ENCODE peak calls at places on chromosomes 1 and 21, in eight cellular contexts. A is AG09319, H is choroid plexus epithelial cell, P is HFF-Myc, N is heart left ventricle, L is OCI-LY7, W is ovary, Y is cardiac muscle cell. C is an unnamed sample.

GRCh38 chr1:47280142-47280541 is 33.8 kb downstream of the STIL start:
- DNase-seq in A (no peak), H (peak), P (no peak), N (no peak), L (no peak), W (no peak), Y (no peak), C (peak)

GRCh38 chr21:38475519-38475918 is 22.8 kb downstream of the ERG start:
- DNase-seq in A (no peak), H (no peak), P (no peak), N (no peak), L (no peak), W (no peak), Y (no peak), C (no peak)

GRCh38 chr1:117820694-117821381 is 108.6 kb downstream of the GDAP2 start:
- DNase-seq in A (no peak), H (no peak), P (peak), N (no peak), L (no peak), W (no peak), Y (no peak), C (no peak)

GRCh38 chr1:97423397-97423796 is 497.4 kb downstream of the DPYD start:
- DNase-seq in A (no peak), H (no peak), P (no peak), N (no peak), L (no peak), W (no peak), Y (no peak), C (no peak)

GRCh38 chr21:29166333-29166732 is 35.9 kb downstream of the MAP3K7CL start:
- DNase-seq in A (no peak), H (no peak), P (no peak), N (no peak), L (no peak), W (no peak), Y (no peak), C (no peak)

GRCh38 chr21:38733973-38734546 is 71.7 kb upstream of the ETS2 start:
- DNase-seq in A (peak), H (peak), P (peak), N (peak), L (peak), W (peak), Y (peak), C (peak)

GRCh38 chr1:33327587-33328325 is 6.9 kb upstream of the A3GALT2 start:
- DNase-seq in A (peak), H (peak), P (peak), N (no peak), L (no peak), W (no peak), Y (peak), C (peak)

GRCh38 chr1:116908821-116909510 is 750 bp upstream of the PTGFRN start:
- DNase-seq in A (no peak), H (no peak), P (no peak), N (no peak), L (no peak), W (no peak), Y (no peak), C (no peak)

GRCh38 chr1:47752048-47752451 is 245.1 kb downstream of the TRABD2B start:
- DNase-seq in A (no peak), H (no peak), P (no peak), N (no peak), L (no peak), W (no peak), Y (peak), C (no peak)

GRCh38 chr1:30359821-30360220 is 363.6 kb downstream of the MATN1 start:
- DNase-seq in A (no peak), H (no peak), P (no peak), N (no peak), L (no peak), W (no peak), Y (no peak), C (no peak)

GRCh38 chr1:114292194-114292593 is 138.5 kb upstream of the SYT6 start:
- DNase-seq in A (no peak), H (no peak), P (no peak), N (no peak), L (no peak), W (no peak), Y (no peak), C (no peak)

GRCh38 chr1:154710091-154710490 is 102.1 kb upstream of the ADAR start:
- DNase-seq in A (no peak), H (no peak), P (no peak), N (no peak), L (no peak), W (no peak), Y (no peak), C (no peak)

GRCh38 chr1:154705544-154705943 is 97.6 kb upstream of the ADAR start:
- DNase-seq in A (no peak), H (no peak), P (no peak), N (no peak), L (no peak), W (no peak), Y (no peak), C (no peak)

GRCh38 chr1:154711416-154711815 is 103.4 kb upstream of the ADAR start:
- DNase-seq in A (no peak), H (no peak), P (no peak), N (no peak), L (no peak), W (no peak), Y (no peak), C (no peak)

GRCh38 chr1:154706851-154707250 is 98.9 kb upstream of the ADAR start:
- DNase-seq in A (no peak), H (no peak), P (no peak), N (no peak), L (no peak), W (no peak), Y (no peak), C (no peak)

DNA sequence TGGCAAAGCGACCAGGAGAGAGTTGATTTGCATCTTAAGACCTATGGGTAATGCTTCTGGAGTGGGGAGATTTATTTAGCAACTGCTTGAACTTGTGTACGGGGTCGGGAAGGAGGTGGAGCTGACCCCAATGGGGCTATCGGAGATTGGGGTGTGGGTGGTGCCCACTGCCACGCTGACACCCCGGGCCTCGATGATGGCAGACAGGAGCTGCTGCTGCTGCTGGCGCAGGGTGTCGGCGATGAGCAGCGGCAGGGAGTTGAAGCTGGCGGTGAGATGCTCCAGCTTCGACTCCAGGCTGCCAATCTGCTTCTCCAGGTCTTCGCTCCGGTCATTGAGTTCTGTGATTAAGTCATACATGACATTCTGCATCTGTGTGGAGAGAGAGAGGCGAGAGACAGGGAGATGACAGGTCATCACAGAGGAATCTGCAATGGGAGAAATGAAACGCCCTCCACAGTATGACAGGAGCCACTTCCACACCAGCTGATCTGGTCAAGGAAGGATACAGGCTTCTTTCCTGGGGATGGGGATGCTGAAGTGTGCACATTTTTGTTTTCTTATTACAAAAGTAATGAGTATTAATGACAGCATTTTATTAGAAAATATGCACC is 100.0 kb upstream of the ADAR start:
- DNase-seq in A (no peak), H (no peak), P (no peak), N (no peak), L (no peak), W (no peak), Y (no peak), C (no peak)
- TF ChIP-seq CTCF in A (no peak), H (no peak), P (no peak), N (no peak), L (no peak), W (no peak), Y (no peak), C (no peak)

GRCh38 chr1:217506878-217507277 is 124.0 kb downstream of the GPATCH2 start:
- DNase-seq in A (no peak), H (peak), P (no peak), N (no peak), L (no peak), W (no peak), Y (no peak), C (peak)
- TF ChIP-seq CTCF in A (no peak), H (no peak), P (no peak), N (no peak), L (no peak), W (no peak), Y (no peak), C (no peak)

GRCh38 chr1:66400660-66401059 is 133.3 kb upstream of the SGIP1 start:
- DNase-seq in A (no peak), H (no peak), P (no peak), N (no peak), L (peak), W (no peak), Y (no peak), C (no peak)

GRCh38 chr1:66405046-66405445 is 128.9 kb upstream of the SGIP1 start:
- DNase-seq in A (no peak), H (no peak), P (no peak), N (no peak), L (no peak), W (no peak), Y (no peak), C (no peak)

GRCh38 chr1:66402194-66402593 is 131.8 kb upstream of the SGIP1 start:
- DNase-seq in A (no peak), H (peak), P (no peak), N (peak), L (peak), W (peak), Y (peak), C (no peak)

GRCh38 chr1:66401244-66401643 is 132.7 kb upstream of the SGIP1 start:
- DNase-seq in A (no peak), H (no peak), P (no peak), N (no peak), L (no peak), W (no peak), Y (no peak), C (no peak)

GRCh38 chr1:66403031-66403731 is 130.8 kb upstream of the SGIP1 start:
- DNase-seq in A (no peak), H (no peak), P (no peak), N (no peak), L (peak), W (no peak), Y (no peak), C (no peak)
- TF ChIP-seq CTCF in A (no peak), H (peak), P (peak), N (no peak), L (peak), W (no peak), Y (no peak), C (no peak)

GRCh38 chr1:28260803-28261174 is 1.5 kb downstream of the SESN2 start:
- DNase-seq in A (no peak), H (no peak), P (no peak), N (no peak), L (no peak), W (no peak), Y (no peak), C (no peak)

GRCh38 chr1:28267633-28268032 is 8.3 kb downstream of the SESN2 start:
- DNase-seq in A (no peak), H (peak), P (no peak), N (no peak), L (no peak), W (no peak), Y (no peak), C (no peak)

GRCh38 chr1:28265577-28265976 is 6.3 kb downstream of the SESN2 start:
- DNase-seq in A (no peak), H (no peak), P (no peak), N (no peak), L (no peak), W (no peak), Y (no peak), C (no peak)

GRCh38 chr1:28266920-28267322 is 7.6 kb downstream of the SESN2 start:
- DNase-seq in A (no peak), H (no peak), P (no peak), N (no peak), L (no peak), W (peak), Y (peak), C (no peak)

DNA sequence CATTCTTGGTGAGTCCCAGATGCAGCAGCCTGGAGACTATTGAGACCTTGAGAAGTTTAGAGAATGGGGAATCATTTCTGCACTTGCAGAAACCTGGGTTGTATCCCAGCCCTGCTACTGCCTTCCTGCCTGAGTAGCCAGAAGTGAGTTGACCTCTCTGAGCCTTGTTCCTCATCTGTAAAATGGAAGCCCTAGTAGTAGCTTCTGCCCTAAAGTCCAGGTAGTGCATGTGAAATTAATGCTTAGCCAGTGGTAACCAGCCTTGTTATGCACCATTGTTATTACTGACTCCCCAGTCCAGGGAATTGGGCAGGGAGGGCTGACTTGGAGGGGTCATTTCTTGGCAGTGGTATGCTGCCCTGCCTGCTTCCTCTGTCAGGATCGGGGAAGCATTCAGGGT is 5.6 kb downstream of the SESN2 start:
- DNase-seq in A (no peak), H (no peak), P (no peak), N (no peak), L (no peak), W (no peak), Y (no peak), C (no peak)
- TF ChIP-seq CTCF in A (no peak), H (no peak), P (no peak), N (no peak), L (no peak), W (no peak), Y (no peak), C (no peak)

GRCh38 chr1:80656011-80656627 is 1144.6 kb upstream of the ADGRL2 start:
- DNase-seq in A (no peak), H (peak), P (no peak), N (no peak), L (peak), W (no peak), Y (no peak), C (peak)
- TF ChIP-seq CTCF in A (no peak), H (peak), P (peak), N (no peak), L (peak), W (no peak), Y (no peak), C (peak)

GRCh38 chr1:76593614-76594013 is 273.7 kb upstream of the ST6GALNAC5 start:
- DNase-seq in A (no peak), H (peak), P (no peak), N (no peak), L (no peak), W (no peak), Y (no peak), C (no peak)

GRCh38 chr1:76587213-76587612 is 280.1 kb upstream of the ST6GALNAC5 start:
- DNase-seq in A (no peak), H (no peak), P (no peak), N (no peak), L (no peak), W (no peak), Y (no peak), C (no peak)

GRCh38 chr1:76585980-76586674 is 281.2 kb upstream of the ST6GALNAC5 start:
- DNase-seq in A (no peak), H (no peak), P (no peak), N (no peak), L (no peak), W (no peak), Y (no peak), C (no peak)

GRCh38 chr1:76595024-76595423 is 272.3 kb upstream of the ST6GALNAC5 start:
- DNase-seq in A (no peak), H (no peak), P (no peak), N (no peak), L (no peak), W (no peak), Y (no peak), C (no peak)

DNA sequence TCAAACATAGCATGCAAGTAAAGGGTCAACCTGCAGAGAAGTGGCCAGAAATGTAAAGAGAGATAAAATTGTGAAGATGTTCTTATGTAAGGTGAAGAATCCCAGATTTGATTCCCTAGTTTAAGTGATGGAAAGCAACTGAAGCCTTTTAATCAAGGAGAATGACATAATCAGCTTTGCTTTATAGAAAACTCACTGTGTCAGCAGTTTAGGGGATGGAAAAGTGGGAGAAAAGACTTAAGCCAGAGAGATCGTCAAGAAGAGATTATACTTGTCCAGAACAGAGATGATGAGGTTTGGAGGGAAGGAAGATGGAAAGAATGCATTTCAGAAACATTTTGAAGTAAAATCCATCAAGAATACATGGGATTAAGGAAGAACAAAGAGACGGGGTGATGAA is 275.3 kb upstream of the ST6GALNAC5 start:
- DNase-seq in A (no peak), H (no peak), P (no peak), N (no peak), L (no peak), W (no peak), Y (no peak), C (no peak)
- TF ChIP-seq CTCF in A (no peak), H (no peak), P (no peak), N (no peak), L (no peak), W (no peak), Y (no peak), C (no peak)

DNA sequence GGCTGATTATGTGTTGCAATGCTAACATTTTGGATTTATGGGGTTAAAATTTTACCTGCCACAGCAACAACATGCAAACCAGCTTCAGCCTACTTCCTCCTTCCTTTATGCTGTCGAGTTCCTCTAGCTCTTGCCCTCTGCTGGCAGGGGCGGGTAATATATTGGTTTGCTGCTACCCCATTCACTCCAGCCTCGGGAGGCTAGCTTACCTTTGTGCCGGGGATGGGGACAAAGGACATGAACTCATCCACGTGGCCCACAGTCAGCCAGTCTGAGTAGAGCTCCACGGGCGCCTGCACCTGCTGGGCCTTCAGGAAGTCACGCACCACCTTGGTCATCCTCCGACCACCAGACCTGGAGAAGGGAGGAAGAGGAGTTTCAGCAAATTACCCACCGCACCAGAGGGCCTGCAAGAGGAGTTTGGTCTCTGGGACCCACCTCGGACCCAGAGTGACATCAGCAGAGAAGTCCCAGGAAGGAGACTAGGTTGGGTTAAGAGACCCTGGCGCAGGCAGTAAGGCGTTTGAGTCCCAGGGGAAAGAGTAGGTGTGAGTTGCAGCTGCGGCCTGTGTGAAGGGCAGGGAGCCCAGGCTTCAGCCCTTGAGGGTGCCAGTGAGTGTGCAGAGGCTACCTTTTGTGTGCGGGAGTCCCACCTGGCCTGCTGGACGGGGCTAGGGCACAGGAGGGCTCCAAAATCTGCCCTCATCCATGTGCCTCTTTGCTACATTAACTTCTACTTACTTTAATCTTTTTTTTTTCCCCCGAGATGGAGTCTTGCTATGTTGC is 21.8 kb upstream of the SDHB start:
- DNase-seq in A (no peak), H (peak), P (no peak), N (no peak), L (peak), W (no peak), Y (peak), C (peak)
- TF ChIP-seq CTCF in A (peak), H (peak), P (peak), N (no peak), L (peak), W (no peak), Y (peak), C (peak)

DNA sequence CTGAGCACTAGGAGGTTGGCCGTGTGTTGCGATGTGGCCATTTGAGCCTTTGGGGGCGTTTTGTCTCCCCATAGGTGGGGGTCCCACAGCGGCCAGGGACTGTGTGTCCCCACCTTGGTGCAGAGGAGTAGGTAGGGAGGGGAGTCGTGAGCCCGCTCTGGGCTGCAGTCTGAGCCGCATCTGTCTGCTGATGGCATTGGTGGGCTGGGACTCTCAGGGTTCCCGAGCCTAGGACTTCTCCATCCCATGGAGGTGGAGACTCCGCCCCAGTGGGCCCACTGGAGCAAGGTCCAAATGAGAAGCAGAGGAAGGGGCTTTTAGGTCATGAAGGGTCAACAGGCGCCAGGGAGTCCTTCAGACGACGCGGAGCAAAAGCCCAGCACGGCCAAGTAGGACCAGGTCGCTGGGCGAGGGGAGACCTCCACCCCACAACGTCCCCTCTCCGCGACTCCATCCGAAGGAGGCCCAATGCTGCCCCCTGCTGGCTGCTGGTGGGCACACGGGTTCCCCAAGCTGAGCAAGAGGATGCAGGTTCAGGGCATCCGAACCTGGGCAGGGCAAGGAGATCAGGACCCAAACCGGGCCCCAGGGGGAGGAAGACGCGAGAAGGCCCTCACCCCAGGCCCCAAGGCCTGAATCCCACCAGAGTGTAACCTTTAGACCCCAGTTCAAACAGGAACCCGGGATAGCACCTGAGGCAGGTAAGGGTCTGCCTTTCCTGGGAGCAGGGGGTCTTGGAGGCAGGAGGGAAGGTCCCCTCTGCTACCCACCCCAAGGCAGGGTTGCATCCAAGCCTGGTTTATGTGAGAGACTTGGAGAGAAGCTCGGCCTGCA is 14.9 kb downstream of the TTC34 start:
- DNase-seq in A (no peak), H (no peak), P (no peak), N (peak), L (peak), W (peak), Y (no peak), C (no peak)
- TF ChIP-seq CTCF in A (no peak), H (peak), P (no peak), N (peak), L (peak), W (no peak), Y (no peak), C (no peak)

C was measured in MCF 10A.